ENCODE peak calls at places on chromosomes 13 and 19, in four cellular contexts. Q, I, O and L are unnamed samples.

GRCh38 chr13:59409651-59410200 is 754.0 kb downstream of the DIAPH3 start:
- DNase-seq in Q (no peak), O (no peak), I (no peak), L (no peak)

GRCh38 chr13:25218011-25218410 is 45.9 kb upstream of the AMER2 start:
- DNase-seq in O (no peak), Q (no peak), I (no peak), L (no peak)

GRCh38 chr13:102877285-102877684 is 31.5 kb downstream of the ERCC5 start:
- DNase-seq in Q (no peak), I (no peak), O (peak; percentile 77), L (no peak)

GRCh38 chr13:59038824-59039223 is 1124.9 kb downstream of the DIAPH3 start:
- DNase-seq in O (peak; percentile 38), Q (no peak), I (no peak), L (no peak)

GRCh38 chr19:13463296-13463695 is 43.0 kb downstream of the CACNA1A start:
- DNase-seq in Q (no peak), O (peak; percentile 15), I (no peak), L (no peak)

GRCh38 chr13:30818323-30818960 is 83.1 kb downstream of the ALOX5AP start:
- DNase-seq in O (peak; percentile 89), I (no peak), Q (peak; percentile 71), L (no peak)

GRCh38 chr19:46073268-46073922 is 32.6 kb upstream of the IGFL4 start:
- DNase-seq in Q (no peak), I (no peak), O (no peak), L (no peak)

GRCh38 chr19:7607874-7608560 is 12.4 kb downstream of the CAMSAP3 start:
- DNase-seq in O (no peak), I (no peak), Q (no peak), L (no peak)

GRCh38 chr19:15418112-15418587 is 638 bp downstream of the AKAP8L start:
- DNase-seq in I (no peak), O (peak; percentile 35), Q (no peak), L (no peak)

GRCh38 chr13:36072536-36072935 is 58.6 kb downstream of the DCLK1 start:
- DNase-seq in O (no peak), Q (no peak), I (no peak), L (no peak)

GRCh38 chr19:994516-994915 is 5.7 kb upstream of the GRIN3B start:
- DNase-seq in I (no peak), O (no peak), Q (no peak), L (no peak)